ENCODE peak calls at places on chromosomes 6 and 20, in nine cellular contexts. Y is uterus; V is IMR-90; F is fibroblast of lung; D is thoracic aorta; H is effector memory CD4-positive, alpha-beta T cell; R is spleen; Q is ovary; P is AG04450. W is an unnamed sample.

GRCh38 chr6:165010556-165011535 is 298.6 kb downstream of the C6orf118 start:
- DNase-seq in Y (no peak), R (no peak), F (peak), D (no peak), V (no peak), H (no peak), Q (no peak), P (no peak), W (peak)

GRCh38 chr6:29519291-29520010 is 31.7 kb upstream of the MAS1L start:
- DNase-seq in H (no peak), R (no peak), D (no peak), V (no peak), P (no peak), F (no peak), Q (no peak), Y (no peak), W (no peak)

GRCh38 chr20:56202493-56203077 is 45.9 kb upstream of the MC3R start:
- DNase-seq in P (no peak), Y (no peak), R (no peak), H (no peak), V (no peak), F (no peak), Q (no peak), D (no peak), W (peak)

GRCh38 chr6:41049548-41049947 is 3.5 kb upstream of the APOBEC2 start:
- DNase-seq in F (no peak), P (no peak), Q (no peak), Y (no peak), D (no peak), H (no peak), V (no peak), R (no peak), W (no peak)

GRCh38 chr20:45842169-45842812 is 8.7 kb downstream of the SNX21 start:
- DNase-seq in H (no peak), R (no peak), D (no peak), V (peak), F (peak), P (no peak), Q (no peak), Y (no peak), W (no peak)

GRCh38 chr6:103011605-103012004 is 1618.1 kb downstream of the GRIK2 start:
- DNase-seq in H (no peak), Q (no peak), V (no peak), Y (no peak), R (no peak), F (no peak), D (no peak), P (no peak), W (no peak)

GRCh38 chr6:167091149-167092107 is 31.5 kb upstream of the CCR6 start:
- DNase-seq in F (no peak), Q (no peak), R (peak), Y (no peak), H (peak), P (no peak), D (no peak), V (no peak), W (no peak)

GRCh38 chr6:148419430-148419829 is 76.8 kb downstream of the SASH1 start:
- DNase-seq in Y (no peak), R (no peak), D (no peak), P (no peak), H (no peak), V (no peak), F (no peak), Q (no peak), W (no peak)

GRCh38 chr6:115495184-115495583 is 565.5 kb downstream of the FRK start:
- DNase-seq in P (no peak), Q (no peak), V (no peak), F (no peak), Y (no peak), H (no peak), R (no peak), D (no peak), W (no peak)

GRCh38 chr6:23175391-23175790 is 606.0 kb downstream of the HDGFL1 start:
- DNase-seq in F (peak), D (no peak), P (no peak), Q (no peak), Y (no peak), R (no peak), V (no peak), H (no peak), W (no peak)

GRCh38 chr6:57303931-57304681 is 13.3 kb upstream of the PRIM2 start:
- DNase-seq in F (peak), P (no peak), V (no peak), H (no peak), Q (no peak), D (no peak), R (no peak), Y (no peak), W (no peak)

GRCh38 chr6:1698527-1698926 is 88.8 kb downstream of the FOXC1 start:
- DNase-seq in R (no peak), H (no peak), P (no peak), V (no peak), F (no peak), Y (no peak), D (no peak), Q (no peak), W (no peak)

GRCh38 chr20:51237278-51237677 is 214.4 kb upstream of the KCNG1 start:
- DNase-seq in P (no peak), D (no peak), F (no peak), H (no peak), Q (no peak), V (peak), Y (no peak), R (no peak), W (no peak)

GRCh38 chr20:39105551-39105950 is 143.4 kb downstream of the DHX35 start:
- DNase-seq in F (no peak), Y (no peak), Q (no peak), R (no peak), V (no peak), H (no peak), P (no peak), D (no peak), W (no peak)

GRCh38 chr6:44074383-44075136 is 52.7 kb downstream of the MRPL14 start:
- DNase-seq in R (peak), H (peak), F (peak), D (peak), P (peak), Q (peak), V (peak), Y (peak), W (peak)

GRCh38 chr20:40897177-40897700 is 131.4 kb upstream of the TOP1 start:
- DNase-seq in P (peak), R (no peak), Y (no peak), V (peak), F (no peak), Q (no peak), H (no peak), D (no peak), W (no peak)

GRCh38 chr20:11302436-11302835 is 615.3 kb upstream of the BTBD3 start:
- DNase-seq in F (peak), Q (no peak), P (peak), H (no peak), V (peak), R (no peak), Y (no peak), D (no peak), W (peak)

GRCh38 chr6:133767571-133767970 is 121.3 kb upstream of the TCF21 start:
- DNase-seq in R (no peak), Q (no peak), D (no peak), H (no peak), Y (no peak), V (peak), P (no peak), F (peak), W (no peak)

GRCh38 chr20:42650345-42650744 is 539.4 kb downstream of the PTPRT start:
- DNase-seq in P (no peak), D (no peak), V (no peak), R (no peak), Q (no peak), Y (no peak), F (no peak), H (no peak), W (no peak)
- H3K27ac ChIP-seq in P (no peak), D (no peak), V (no peak), R (no peak), Q (no peak), Y (no peak), F (no peak), H (no peak), W (no peak)

DNA sequence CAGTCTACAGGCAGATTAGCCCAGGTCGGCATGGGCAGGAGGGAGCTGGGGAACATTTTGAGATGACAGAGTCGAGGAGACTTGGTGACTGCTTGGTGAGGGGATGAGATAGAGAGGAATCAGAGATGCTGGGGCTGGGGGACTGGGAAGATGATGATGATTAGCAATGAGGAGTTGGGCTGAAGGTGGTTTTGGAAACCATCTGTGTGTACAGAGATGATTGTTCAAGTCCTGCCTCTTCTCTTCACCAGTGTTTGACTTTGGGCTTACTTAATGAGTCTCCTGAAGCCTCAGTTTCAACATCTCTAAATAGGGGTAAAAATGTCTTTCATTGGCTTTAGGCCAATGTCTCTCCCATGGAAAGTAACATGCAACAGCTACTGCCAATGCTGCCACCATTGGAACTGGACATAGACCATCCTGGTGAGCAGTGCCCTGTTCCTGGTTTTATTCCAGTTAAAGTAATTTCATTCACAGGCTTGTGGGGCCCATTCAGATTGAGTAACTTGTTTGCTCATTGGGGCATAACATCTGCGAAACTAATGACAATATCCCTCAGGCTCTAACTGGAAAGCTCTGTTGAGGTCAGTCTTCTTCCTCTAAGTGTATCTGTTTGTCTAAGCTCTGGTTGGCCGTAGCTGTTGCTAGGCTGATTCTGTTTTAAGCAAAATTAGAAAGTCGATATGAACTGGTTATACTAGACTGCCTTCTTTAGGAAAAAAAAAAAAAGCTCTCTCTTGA is 99.1 kb downstream of the ARMC2 start:
- DNase-seq in R (no peak), Q (no peak), Y (no peak), F (peak), H (no peak), D (no peak), P (peak), V (peak), W (peak)
- H3K27ac ChIP-seq in R (peak), Q (peak), Y (peak), F (peak), H (no peak), D (peak), P (no peak), V (no peak), W (peak)

GRCh38 chr6:124857746-124858145 is 104.5 kb upstream of the RNF217 start:
- DNase-seq in V (no peak), Q (no peak), Y (no peak), D (no peak), R (no peak), H (no peak), P (no peak), F (no peak), W (no peak)

GRCh38 chr6:124854338-124854922 is 107.8 kb upstream of the RNF217 start:
- DNase-seq in H (no peak), D (no peak), Q (no peak), Y (no peak), F (no peak), V (no peak), P (no peak), R (no peak), W (no peak)

GRCh38 chr6:124858564-124858963 is 103.7 kb upstream of the RNF217 start:
- DNase-seq in Q (no peak), V (no peak), Y (no peak), D (no peak), H (no peak), R (no peak), P (no peak), F (no peak), W (no peak)

DNA sequence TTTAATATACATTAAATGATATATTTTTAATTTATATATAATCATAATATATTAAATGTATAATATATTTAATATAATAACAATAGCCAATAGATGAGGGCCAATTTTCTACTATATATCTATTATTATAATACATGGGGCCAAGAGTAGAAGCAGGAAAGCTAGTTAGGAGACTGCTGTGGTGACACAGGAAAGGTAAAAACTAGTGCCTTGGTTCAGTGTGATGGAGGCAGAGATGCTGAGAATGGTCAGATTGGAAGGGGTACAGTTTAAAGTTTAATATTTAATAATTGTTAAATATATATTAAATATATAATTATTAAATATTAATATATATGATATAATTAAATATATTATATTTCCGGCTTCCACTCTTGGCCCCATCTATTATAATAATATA is 102.9 kb upstream of the RNF217 start:
- DNase-seq in H (no peak), D (no peak), F (no peak), Q (no peak), V (no peak), Y (no peak), P (no peak), R (no peak), W (no peak)
- H3K27ac ChIP-seq in H (no peak), D (no peak), F (no peak), Q (no peak), V (no peak), Y (no peak), P (no peak), R (no peak), W (no peak)

DNA sequence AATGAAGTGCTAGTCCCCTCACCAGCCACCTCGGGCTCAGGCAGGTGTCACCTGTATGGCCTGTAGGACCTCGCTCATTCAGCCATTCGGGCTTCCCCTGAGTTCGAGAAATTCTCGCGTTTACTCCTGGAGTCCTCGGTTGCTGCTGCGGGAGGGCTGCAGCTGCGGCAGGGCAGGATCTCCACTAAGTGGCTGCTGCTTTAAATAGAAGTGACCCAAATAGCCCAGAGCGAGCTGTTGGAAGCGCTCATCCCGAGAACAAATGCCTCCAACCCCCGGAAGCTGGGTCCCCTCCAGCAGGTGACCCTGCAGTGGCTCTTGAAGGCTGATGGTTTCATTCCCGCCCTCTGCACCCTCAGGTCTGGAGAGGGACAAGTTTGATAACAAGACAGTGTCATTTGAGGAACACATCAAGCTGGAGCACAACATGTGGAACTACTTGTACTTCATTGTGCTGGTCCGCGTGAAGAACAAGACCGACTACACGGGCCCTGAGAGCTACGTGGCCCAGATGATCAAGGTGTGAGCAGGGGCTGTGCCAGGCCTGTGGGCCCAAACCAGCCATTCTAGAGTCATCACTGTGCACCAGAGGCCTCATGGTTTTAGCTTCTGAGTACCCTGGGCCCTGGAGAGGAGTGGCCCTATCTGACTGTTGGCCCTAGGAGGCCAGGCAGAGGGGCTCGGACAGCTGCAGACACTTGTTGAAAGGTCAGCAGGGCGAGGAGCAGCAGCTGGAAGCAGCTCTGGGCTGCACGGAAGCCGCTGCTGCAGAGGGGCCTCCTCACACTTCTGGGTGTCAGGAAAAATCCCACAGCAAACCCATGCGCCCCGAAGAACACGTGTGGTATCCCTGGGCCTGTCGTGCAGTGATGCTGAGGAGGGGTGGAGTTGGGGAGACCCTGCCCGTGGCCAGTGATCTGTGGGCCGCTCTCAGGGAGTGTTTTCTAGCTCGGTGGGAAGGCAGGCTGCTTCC is 18.0 kb downstream of the UQCC2 start:
- DNase-seq in H (no peak), D (no peak), P (no peak), R (peak), V (no peak), F (no peak), Q (no peak), Y (no peak), W (no peak)
- H3K27ac ChIP-seq in H (peak), D (no peak), P (peak), R (peak), V (no peak), F (no peak), Q (no peak), Y (no peak), W (peak)

DNA sequence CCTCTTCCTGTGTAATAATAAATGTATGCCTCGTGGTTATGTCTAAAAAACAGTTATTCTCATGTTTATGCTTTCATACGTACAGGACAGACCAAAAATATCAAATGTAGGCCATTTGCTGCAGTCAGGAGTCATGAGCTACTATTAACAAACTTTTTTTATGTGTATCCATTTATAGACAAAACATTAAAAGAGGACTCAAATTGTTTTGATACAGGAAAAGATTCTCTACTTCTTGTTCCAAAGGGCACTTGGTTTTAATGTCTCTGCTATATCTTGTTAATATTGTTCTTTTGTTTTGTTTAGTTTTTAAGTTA is 155.2 kb downstream of the ZDHHC14 start:
- DNase-seq in V (no peak), Q (no peak), D (no peak), H (no peak), R (no peak), P (no peak), Y (no peak), F (no peak), W (no peak)
- H3K27ac ChIP-seq in V (no peak), Q (no peak), D (no peak), H (peak), R (peak), P (no peak), Y (peak), F (no peak), W (no peak)

DNA sequence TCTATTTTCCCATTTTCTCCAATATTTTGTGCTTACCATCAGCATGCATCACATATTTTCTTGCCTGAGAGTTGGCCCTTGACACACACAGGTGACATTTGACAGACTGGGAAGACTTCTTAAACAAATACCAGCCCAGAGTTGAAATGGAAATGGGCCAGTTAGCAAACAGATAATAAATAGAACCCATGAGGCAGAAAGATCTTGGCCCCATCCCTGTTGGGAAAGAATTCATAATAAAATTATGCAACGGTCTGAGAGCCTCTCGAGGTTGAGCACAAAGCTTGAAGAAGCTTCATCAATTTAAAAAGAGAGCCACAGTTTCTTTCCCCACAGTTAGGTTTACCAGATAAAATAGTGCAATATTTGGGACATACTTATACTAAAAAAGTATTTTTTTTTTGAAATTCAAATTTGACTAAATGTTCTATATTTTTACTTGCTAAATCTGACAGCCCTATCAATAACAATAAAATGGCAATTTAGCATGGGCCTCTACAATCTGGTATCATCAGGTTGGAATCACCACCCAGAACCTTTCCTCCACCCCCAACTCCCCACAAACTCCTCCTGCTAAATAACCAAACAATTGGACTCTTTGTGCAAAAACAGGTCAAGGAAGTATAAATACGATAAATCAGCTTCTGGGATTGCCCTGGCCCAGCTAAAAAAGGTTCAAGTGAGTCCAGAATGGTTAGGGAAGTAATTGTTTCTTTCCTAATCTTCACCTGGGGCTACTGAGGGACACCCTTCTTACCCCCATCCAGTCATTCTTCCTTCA is 129.8 kb downstream of the CD164 start:
- DNase-seq in D (no peak), Q (no peak), V (no peak), H (no peak), F (no peak), P (no peak), R (no peak), Y (no peak), W (no peak)
- H3K27ac ChIP-seq in D (no peak), Q (no peak), V (no peak), H (no peak), F (no peak), P (no peak), R (no peak), Y (no peak), W (no peak)

DNA sequence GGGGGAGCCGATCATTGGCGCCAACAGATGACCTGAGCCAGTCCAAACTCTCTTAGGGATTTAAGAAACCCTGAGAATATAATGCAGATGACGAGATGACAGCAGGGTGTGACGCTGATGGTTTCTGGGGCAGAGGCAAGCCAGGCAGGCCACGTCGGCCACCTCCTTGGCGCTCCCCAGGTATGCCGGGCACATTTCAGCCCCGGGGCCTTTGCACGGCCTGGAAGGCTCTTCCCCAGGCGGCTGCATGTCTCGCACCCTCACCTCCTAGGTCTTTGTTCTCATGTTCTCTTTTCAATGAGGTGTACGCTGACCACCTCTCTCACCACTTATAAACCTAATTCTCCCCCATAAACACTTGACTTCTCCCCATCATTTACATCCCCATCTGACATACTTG is 64.9 kb downstream of the RBM38 start:
- DNase-seq in Y (no peak), D (no peak), V (no peak), R (peak), Q (no peak), F (no peak), H (no peak), P (no peak), W (no peak)
- H3K27ac ChIP-seq in Y (no peak), D (no peak), V (no peak), R (no peak), Q (no peak), F (no peak), H (no peak), P (no peak), W (no peak)

GRCh38 chr6:5892669-5893068 is 114.1 kb downstream of the NRN1 start:
- DNase-seq in D (no peak), F (no peak), R (no peak), Y (no peak), Q (no peak), P (no peak), H (no peak), V (no peak), W (no peak)
- H3K27ac ChIP-seq in D (no peak), F (no peak), R (peak), Y (no peak), Q (no peak), P (no peak), H (no peak), V (no peak), W (no peak)

W was measured in foreskin keratinocyte.